ENCODE peak calls at places on chromosomes 6 and 20, in six cellular contexts. One of them, this sample, is unnamed.

GRCh38 chr6:89346433-89346832 is 6.1 kb downstream of the UBE2J1 start:
- DNase-seq in MM.1S: no peak
- DNase-seq in astrocyte of the spinal cord: peak; percentile 14
- DNase-seq in lower lobe of right lung: no peak
- DNase-seq in esophagus muscularis mucosa: no peak
- DNase-seq in cardiac muscle cell: no peak
- DNase-seq in this sample: no peak

GRCh38 chr6:144006731-144007454 is 1.2 kb downstream of the PLAGL1 start:
- DNase-seq in MM.1S: no peak
- DNase-seq in astrocyte of the spinal cord: peak; percentile 72
- DNase-seq in lower lobe of right lung: no peak
- DNase-seq in esophagus muscularis mucosa: no peak
- DNase-seq in cardiac muscle cell: no peak
- DNase-seq in this sample: peak; percentile 59

GRCh38 chr6:25411316-25411961 is 132.3 kb downstream of the CARMIL1 start:
- DNase-seq in MM.1S: peak; percentile 90
- DNase-seq in astrocyte of the spinal cord: no peak
- DNase-seq in lower lobe of right lung: no peak
- DNase-seq in esophagus muscularis mucosa: no peak
- DNase-seq in cardiac muscle cell: no peak
- DNase-seq in this sample: no peak

GRCh38 chr6:21402368-21402767 is 191.2 kb upstream of the SOX4 start:
- DNase-seq in MM.1S: no peak
- DNase-seq in astrocyte of the spinal cord: peak; percentile 15
- DNase-seq in lower lobe of right lung: no peak
- DNase-seq in esophagus muscularis mucosa: no peak
- DNase-seq in cardiac muscle cell: no peak
- DNase-seq in this sample: peak; percentile 55

GRCh38 chr6:160398674-160399271 is 50.6 kb downstream of the SLC22A3 start:
- DNase-seq in MM.1S: peak; percentile 62
- DNase-seq in astrocyte of the spinal cord: peak; percentile 15
- DNase-seq in lower lobe of right lung: no peak
- DNase-seq in esophagus muscularis mucosa: no peak
- DNase-seq in cardiac muscle cell: no peak
- DNase-seq in this sample: peak; percentile 49

GRCh38 chr6:3813150-3813780 is 35.9 kb upstream of the FAM50B start:
- DNase-seq in MM.1S: no peak
- DNase-seq in astrocyte of the spinal cord: peak; percentile 47
- DNase-seq in lower lobe of right lung: no peak
- DNase-seq in esophagus muscularis mucosa: no peak
- DNase-seq in cardiac muscle cell: no peak
- DNase-seq in this sample: peak; percentile 63

GRCh38 chr20:6162239-6162638 is 39.4 kb upstream of the FERMT1 start:
- DNase-seq in MM.1S: no peak
- DNase-seq in astrocyte of the spinal cord: peak; percentile 43
- DNase-seq in lower lobe of right lung: no peak
- DNase-seq in esophagus muscularis mucosa: peak; percentile 91
- DNase-seq in cardiac muscle cell: peak; percentile 56
- DNase-seq in this sample: peak; percentile 74

GRCh38 chr20:16930656-16931055 is 182.5 kb downstream of the OTOR start:
- DNase-seq in MM.1S: no peak
- DNase-seq in astrocyte of the spinal cord: no peak
- DNase-seq in lower lobe of right lung: no peak
- DNase-seq in esophagus muscularis mucosa: no peak
- DNase-seq in cardiac muscle cell: no peak
- DNase-seq in this sample: no peak

GRCh38 chr6:67493682-67494081 is 1141.4 kb upstream of the ADGRB3 start:
- DNase-seq in MM.1S: no peak
- DNase-seq in astrocyte of the spinal cord: no peak
- DNase-seq in lower lobe of right lung: no peak
- DNase-seq in esophagus muscularis mucosa: no peak
- DNase-seq in cardiac muscle cell: no peak
- DNase-seq in this sample: no peak

DNA sequence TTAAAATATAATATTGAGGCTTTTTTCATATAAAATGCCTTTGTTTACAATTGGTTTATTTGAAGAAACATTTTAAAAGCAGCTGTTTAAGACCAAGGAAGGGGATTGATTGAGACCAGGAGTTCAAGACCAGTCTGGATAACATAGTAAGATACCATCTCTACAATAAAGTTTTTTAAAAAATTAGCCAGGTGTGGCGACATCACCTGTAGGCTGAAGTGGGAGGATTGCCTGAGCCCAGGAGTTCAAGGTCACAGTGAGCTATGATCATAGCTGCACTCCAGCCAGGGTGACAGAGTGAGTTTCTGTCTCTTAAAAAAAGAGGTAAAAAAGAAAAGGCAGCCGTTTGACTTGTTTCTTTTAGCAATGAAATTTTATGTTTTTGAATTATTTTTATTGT is 117.0 kb downstream of the STXBP5 start:
- DNase-seq in MM.1S: no peak
- DNase-seq in astrocyte of the spinal cord: no peak
- DNase-seq in lower lobe of right lung: no peak
- DNase-seq in esophagus muscularis mucosa: no peak
- DNase-seq in cardiac muscle cell: no peak
- DNase-seq in this sample: no peak
- H3K4me3 ChIP-seq in MM.1S: no peak overlapping the region
- H3K4me3 ChIP-seq in astrocyte of the spinal cord: no peak overlapping the region
- H3K4me3 ChIP-seq in lower lobe of right lung: no peak overlapping the region
- H3K4me3 ChIP-seq in esophagus muscularis mucosa: no peak overlapping the region
- H3K4me3 ChIP-seq in cardiac muscle cell: no peak overlapping the region
- H3K4me3 ChIP-seq in this sample: no peak overlapping the region

GRCh38 chr6:111551521-111552231 is 54.0 kb downstream of the TRAF3IP2 start:
- DNase-seq in MM.1S: no peak
- DNase-seq in astrocyte of the spinal cord: no peak
- DNase-seq in lower lobe of right lung: peak; percentile 75
- DNase-seq in esophagus muscularis mucosa: no peak
- DNase-seq in cardiac muscle cell: peak; percentile 44
- DNase-seq in this sample: no peak
- H3K4me3 ChIP-seq in MM.1S: no peak overlapping the region
- H3K4me3 ChIP-seq in astrocyte of the spinal cord: no peak overlapping the region
- H3K4me3 ChIP-seq in lower lobe of right lung: peak overlapping the region; percentile 16
- H3K4me3 ChIP-seq in esophagus muscularis mucosa: no peak overlapping the region
- H3K4me3 ChIP-seq in cardiac muscle cell: no peak overlapping the region
- H3K4me3 ChIP-seq in this sample: no peak overlapping the region

GRCh38 chr20:58839474-58839874 is 11.2 kb downstream of the GNAS-AS1 start:
- DNase-seq in MM.1S: no peak
- DNase-seq in astrocyte of the spinal cord: peak; percentile 26
- DNase-seq in lower lobe of right lung: no peak
- DNase-seq in esophagus muscularis mucosa: no peak
- DNase-seq in cardiac muscle cell: peak; percentile 72
- DNase-seq in this sample: peak; percentile 18
- H3K4me3 ChIP-seq in MM.1S: no peak overlapping the region
- H3K4me3 ChIP-seq in astrocyte of the spinal cord: no peak overlapping the region
- H3K4me3 ChIP-seq in lower lobe of right lung: peak overlapping the region; percentile 11
- H3K4me3 ChIP-seq in esophagus muscularis mucosa: peak overlapping the region; percentile 30
- H3K4me3 ChIP-seq in cardiac muscle cell: peak overlapping the region; percentile 36
- H3K4me3 ChIP-seq in this sample: no peak overlapping the region

GRCh38 chr6:156902782-156903181 is 125.6 kb downstream of the ARID1B start:
- DNase-seq in MM.1S: no peak
- DNase-seq in astrocyte of the spinal cord: no peak
- DNase-seq in lower lobe of right lung: no peak
- DNase-seq in esophagus muscularis mucosa: no peak
- DNase-seq in cardiac muscle cell: no peak
- DNase-seq in this sample: no peak

GRCh38 chr6:156900292-156900691 is 123.1 kb downstream of the ARID1B start:
- DNase-seq in MM.1S: no peak
- DNase-seq in astrocyte of the spinal cord: no peak
- DNase-seq in lower lobe of right lung: no peak
- DNase-seq in esophagus muscularis mucosa: no peak
- DNase-seq in cardiac muscle cell: no peak
- DNase-seq in this sample: no peak

GRCh38 chr6:156899071-156899470 is 121.9 kb downstream of the ARID1B start:
- DNase-seq in MM.1S: no peak
- DNase-seq in astrocyte of the spinal cord: no peak
- DNase-seq in lower lobe of right lung: no peak
- DNase-seq in esophagus muscularis mucosa: no peak
- DNase-seq in cardiac muscle cell: no peak
- DNase-seq in this sample: no peak

GRCh38 chr6:156899532-156899931 is 122.4 kb downstream of the ARID1B start:
- DNase-seq in MM.1S: no peak
- DNase-seq in astrocyte of the spinal cord: no peak
- DNase-seq in lower lobe of right lung: no peak
- DNase-seq in esophagus muscularis mucosa: no peak
- DNase-seq in cardiac muscle cell: no peak
- DNase-seq in this sample: no peak

GRCh38 chr6:156901309-156902019 is 124.3 kb downstream of the ARID1B start:
- DNase-seq in MM.1S: no peak
- DNase-seq in astrocyte of the spinal cord: no peak
- DNase-seq in lower lobe of right lung: no peak
- DNase-seq in esophagus muscularis mucosa: no peak
- DNase-seq in cardiac muscle cell: no peak
- DNase-seq in this sample: no peak
- H3K4me3 ChIP-seq in MM.1S: no peak overlapping the region
- H3K4me3 ChIP-seq in astrocyte of the spinal cord: no peak overlapping the region
- H3K4me3 ChIP-seq in lower lobe of right lung: no peak overlapping the region
- H3K4me3 ChIP-seq in esophagus muscularis mucosa: no peak overlapping the region
- H3K4me3 ChIP-seq in cardiac muscle cell: no peak overlapping the region
- H3K4me3 ChIP-seq in this sample: no peak overlapping the region